ENCODE peak calls at places on chromosomes 6 and 20, in six cellular contexts. One of them, this sample, is unnamed.

GRCh38 chr6:56909115-56909907 is 45.6 kb upstream of the BEND6 start:
- DNase-seq in iPS DF 19.7: no peak
- DNase-seq in activated T-helper 2 cell treated with anti-CD3 and anti-CD28 coated beads, Interferon-gamma antibody, Interleukin-2, Interleukin-4, amounts not matched to agents 10 μg/mL and 5 μg/mL and 100 μg/mL, durations not matched to agents 14 hours and 24 hours and 36 hours: no peak
- DNase-seq in amniotic epithelial cell: peak; percentile 51
- DNase-seq in GM06990: no peak
- DNase-seq in GM13977: no peak
- DNase-seq in this sample: no peak

GRCh38 chr6:44237813-44238433 is 9.0 kb upstream of the HSP90AB1 start:
- DNase-seq in amniotic epithelial cell: peak; percentile 44
- DNase-seq in iPS DF 19.7: no peak
- DNase-seq in GM06990: peak; percentile 83
- DNase-seq in GM13977: peak; percentile 87
- DNase-seq in activated T-helper 2 cell treated with anti-CD3 and anti-CD28 coated beads, Interferon-gamma antibody, Interleukin-2, Interleukin-4, amounts not matched to agents 10 μg/mL and 5 μg/mL and 100 μg/mL, durations not matched to agents 14 hours and 24 hours and 36 hours: peak; percentile 78
- DNase-seq in this sample: peak; percentile 84

GRCh38 chr6:142566628-142567396 is 265.0 kb downstream of the ADGRG6 start:
- DNase-seq in iPS DF 19.7: peak; percentile 64
- DNase-seq in GM13977: peak; percentile 51
- DNase-seq in GM06990: peak; percentile 18
- DNase-seq in amniotic epithelial cell: peak; percentile 52
- DNase-seq in activated T-helper 2 cell treated with anti-CD3 and anti-CD28 coated beads, Interferon-gamma antibody, Interleukin-2, Interleukin-4, amounts not matched to agents 10 μg/mL and 5 μg/mL and 100 μg/mL, durations not matched to agents 14 hours and 24 hours and 36 hours: peak; percentile 14
- DNase-seq in this sample: peak; percentile 55

GRCh38 chr6:69487688-69488087 is 309.1 kb downstream of the LMBRD1 start:
- DNase-seq in GM13977: no peak
- DNase-seq in amniotic epithelial cell: no peak
- DNase-seq in iPS DF 19.7: no peak
- DNase-seq in GM06990: no peak
- DNase-seq in activated T-helper 2 cell treated with anti-CD3 and anti-CD28 coated beads, Interferon-gamma antibody, Interleukin-2, Interleukin-4, amounts not matched to agents 10 μg/mL and 5 μg/mL and 100 μg/mL, durations not matched to agents 14 hours and 24 hours and 36 hours: no peak
- DNase-seq in this sample: no peak

GRCh38 chr20:53940356-53940694 is 130.1 kb downstream of the BCAS1 start:
- DNase-seq in amniotic epithelial cell: no peak
- DNase-seq in GM13977: no peak
- DNase-seq in iPS DF 19.7: no peak
- DNase-seq in GM06990: no peak
- DNase-seq in activated T-helper 2 cell treated with anti-CD3 and anti-CD28 coated beads, Interferon-gamma antibody, Interleukin-2, Interleukin-4, amounts not matched to agents 10 μg/mL and 5 μg/mL and 100 μg/mL, durations not matched to agents 14 hours and 24 hours and 36 hours: no peak
- DNase-seq in this sample: no peak

GRCh38 chr20:63015665-63016361 is 9.0 kb upstream of the BHLHE23 start:
- DNase-seq in GM06990: no peak
- DNase-seq in amniotic epithelial cell: no peak
- DNase-seq in GM13977: no peak
- DNase-seq in activated T-helper 2 cell treated with anti-CD3 and anti-CD28 coated beads, Interferon-gamma antibody, Interleukin-2, Interleukin-4, amounts not matched to agents 10 μg/mL and 5 μg/mL and 100 μg/mL, durations not matched to agents 14 hours and 24 hours and 36 hours: no peak
- DNase-seq in iPS DF 19.7: no peak
- DNase-seq in this sample: no peak

GRCh38 chr6:163438298-163438939 is 23.9 kb downstream of the QKI start:
- DNase-seq in activated T-helper 2 cell treated with anti-CD3 and anti-CD28 coated beads, Interferon-gamma antibody, Interleukin-2, Interleukin-4, amounts not matched to agents 10 μg/mL and 5 μg/mL and 100 μg/mL, durations not matched to agents 14 hours and 24 hours and 36 hours: no peak
- DNase-seq in GM06990: no peak
- DNase-seq in GM13977: no peak
- DNase-seq in amniotic epithelial cell: no peak
- DNase-seq in iPS DF 19.7: no peak
- DNase-seq in this sample: no peak

GRCh38 chr6:6884193-6884627 is 223.6 kb upstream of the RREB1 start:
- DNase-seq in GM06990: no peak
- DNase-seq in activated T-helper 2 cell treated with anti-CD3 and anti-CD28 coated beads, Interferon-gamma antibody, Interleukin-2, Interleukin-4, amounts not matched to agents 10 μg/mL and 5 μg/mL and 100 μg/mL, durations not matched to agents 14 hours and 24 hours and 36 hours: no peak
- DNase-seq in GM13977: no peak
- DNase-seq in amniotic epithelial cell: peak; percentile 80
- DNase-seq in iPS DF 19.7: no peak
- DNase-seq in this sample: no peak

GRCh38 chr6:170224694-170225660 is 65.9 kb downstream of the DLL1 start:
- DNase-seq in amniotic epithelial cell: no peak
- DNase-seq in GM13977: no peak
- DNase-seq in GM06990: no peak
- DNase-seq in iPS DF 19.7: no peak
- DNase-seq in activated T-helper 2 cell treated with anti-CD3 and anti-CD28 coated beads, Interferon-gamma antibody, Interleukin-2, Interleukin-4, amounts not matched to agents 10 μg/mL and 5 μg/mL and 100 μg/mL, durations not matched to agents 14 hours and 24 hours and 36 hours: no peak
- DNase-seq in this sample: no peak

GRCh38 chr6:75449625-75450206 is 43.9 kb downstream of the FILIP1 start:
- DNase-seq in GM13977: no peak
- DNase-seq in activated T-helper 2 cell treated with anti-CD3 and anti-CD28 coated beads, Interferon-gamma antibody, Interleukin-2, Interleukin-4, amounts not matched to agents 10 μg/mL and 5 μg/mL and 100 μg/mL, durations not matched to agents 14 hours and 24 hours and 36 hours: no peak
- DNase-seq in amniotic epithelial cell: peak; percentile 67
- DNase-seq in GM06990: no peak
- DNase-seq in iPS DF 19.7: no peak
- DNase-seq in this sample: no peak

GRCh38 chr6:8108031-8108660 is 5.8 kb upstream of the EEF1E1 start:
- DNase-seq in GM06990: no peak
- DNase-seq in GM13977: no peak
- DNase-seq in amniotic epithelial cell: peak; percentile 91
- DNase-seq in iPS DF 19.7: no peak
- DNase-seq in activated T-helper 2 cell treated with anti-CD3 and anti-CD28 coated beads, Interferon-gamma antibody, Interleukin-2, Interleukin-4, amounts not matched to agents 10 μg/mL and 5 μg/mL and 100 μg/mL, durations not matched to agents 14 hours and 24 hours and 36 hours: no peak
- DNase-seq in this sample: no peak

GRCh38 chr6:7175463-7175862 is 67.7 kb downstream of the RREB1 start:
- DNase-seq in GM13977: no peak
- DNase-seq in GM06990: no peak
- DNase-seq in iPS DF 19.7: no peak
- DNase-seq in activated T-helper 2 cell treated with anti-CD3 and anti-CD28 coated beads, Interferon-gamma antibody, Interleukin-2, Interleukin-4, amounts not matched to agents 10 μg/mL and 5 μg/mL and 100 μg/mL, durations not matched to agents 14 hours and 24 hours and 36 hours: no peak
- DNase-seq in amniotic epithelial cell: peak; percentile 27
- DNase-seq in this sample: no peak

GRCh38 chr20:32960222-32960518 is 44.1 kb downstream of the SUN5 start:
- DNase-seq in GM13977: no peak
- DNase-seq in GM06990: no peak
- DNase-seq in amniotic epithelial cell: no peak
- DNase-seq in activated T-helper 2 cell treated with anti-CD3 and anti-CD28 coated beads, Interferon-gamma antibody, Interleukin-2, Interleukin-4, amounts not matched to agents 10 μg/mL and 5 μg/mL and 100 μg/mL, durations not matched to agents 14 hours and 24 hours and 36 hours: no peak
- DNase-seq in iPS DF 19.7: no peak
- DNase-seq in this sample: no peak

GRCh38 chr6:18141805-18142590 is 12.9 kb downstream of the TPMT start:
- DNase-seq in iPS DF 19.7: no peak
- DNase-seq in activated T-helper 2 cell treated with anti-CD3 and anti-CD28 coated beads, Interferon-gamma antibody, Interleukin-2, Interleukin-4, amounts not matched to agents 10 μg/mL and 5 μg/mL and 100 μg/mL, durations not matched to agents 14 hours and 24 hours and 36 hours: no peak
- DNase-seq in GM13977: no peak
- DNase-seq in GM06990: no peak
- DNase-seq in amniotic epithelial cell: no peak
- DNase-seq in this sample: no peak

GRCh38 chr6:90159452-90159851 is 137.2 kb downstream of the BACH2 start:
- DNase-seq in GM13977: no peak
- DNase-seq in activated T-helper 2 cell treated with anti-CD3 and anti-CD28 coated beads, Interferon-gamma antibody, Interleukin-2, Interleukin-4, amounts not matched to agents 10 μg/mL and 5 μg/mL and 100 μg/mL, durations not matched to agents 14 hours and 24 hours and 36 hours: no peak
- DNase-seq in amniotic epithelial cell: no peak
- DNase-seq in GM06990: no peak
- DNase-seq in iPS DF 19.7: no peak
- DNase-seq in this sample: no peak

GRCh38 chr6:23003671-23004598 is 434.6 kb downstream of the HDGFL1 start:
- DNase-seq in GM06990: no peak
- DNase-seq in activated T-helper 2 cell treated with anti-CD3 and anti-CD28 coated beads, Interferon-gamma antibody, Interleukin-2, Interleukin-4, amounts not matched to agents 10 μg/mL and 5 μg/mL and 100 μg/mL, durations not matched to agents 14 hours and 24 hours and 36 hours: no peak
- DNase-seq in iPS DF 19.7: no peak
- DNase-seq in amniotic epithelial cell: peak; percentile 98
- DNase-seq in GM13977: no peak
- DNase-seq in this sample: no peak

GRCh38 chr6:154239392-154239791 is 117.2 kb downstream of the IPCEF1 start:
- DNase-seq in GM06990: no peak
- DNase-seq in iPS DF 19.7: no peak
- DNase-seq in activated T-helper 2 cell treated with anti-CD3 and anti-CD28 coated beads, Interferon-gamma antibody, Interleukin-2, Interleukin-4, amounts not matched to agents 10 μg/mL and 5 μg/mL and 100 μg/mL, durations not matched to agents 14 hours and 24 hours and 36 hours: no peak
- DNase-seq in GM13977: no peak
- DNase-seq in amniotic epithelial cell: no peak
- DNase-seq in this sample: no peak

GRCh38 chr6:31203345-31203979 is 33.0 kb upstream of the POU5F1 start:
- DNase-seq in GM06990: peak; percentile 71
- DNase-seq in amniotic epithelial cell: peak; percentile 86
- DNase-seq in iPS DF 19.7: no peak
- DNase-seq in GM13977: no peak
- DNase-seq in activated T-helper 2 cell treated with anti-CD3 and anti-CD28 coated beads, Interferon-gamma antibody, Interleukin-2, Interleukin-4, amounts not matched to agents 10 μg/mL and 5 μg/mL and 100 μg/mL, durations not matched to agents 14 hours and 24 hours and 36 hours: peak; percentile 51
- DNase-seq in this sample: peak; percentile 76

GRCh38 chr6:169081264-169081663 is 172.4 kb downstream of the THBS2 start:
- DNase-seq in GM06990: no peak
- DNase-seq in amniotic epithelial cell: no peak
- DNase-seq in GM13977: no peak
- DNase-seq in iPS DF 19.7: no peak
- DNase-seq in activated T-helper 2 cell treated with anti-CD3 and anti-CD28 coated beads, Interferon-gamma antibody, Interleukin-2, Interleukin-4, amounts not matched to agents 10 μg/mL and 5 μg/mL and 100 μg/mL, durations not matched to agents 14 hours and 24 hours and 36 hours: no peak
- DNase-seq in this sample: no peak

GRCh38 chr6:135637701-135638100 is 140.2 kb upstream of the AHI1 start:
- DNase-seq in activated T-helper 2 cell treated with anti-CD3 and anti-CD28 coated beads, Interferon-gamma antibody, Interleukin-2, Interleukin-4, amounts not matched to agents 10 μg/mL and 5 μg/mL and 100 μg/mL, durations not matched to agents 14 hours and 24 hours and 36 hours: no peak
- DNase-seq in GM13977: no peak
- DNase-seq in GM06990: no peak
- DNase-seq in iPS DF 19.7: no peak
- DNase-seq in amniotic epithelial cell: no peak
- DNase-seq in this sample: no peak

GRCh38 chr6:15152720-15153119 is 93.1 kb upstream of the JARID2 start:
- DNase-seq in iPS DF 19.7: no peak
- DNase-seq in activated T-helper 2 cell treated with anti-CD3 and anti-CD28 coated beads, Interferon-gamma antibody, Interleukin-2, Interleukin-4, amounts not matched to agents 10 μg/mL and 5 μg/mL and 100 μg/mL, durations not matched to agents 14 hours and 24 hours and 36 hours: no peak
- DNase-seq in GM06990: no peak
- DNase-seq in GM13977: no peak
- DNase-seq in amniotic epithelial cell: no peak
- DNase-seq in this sample: no peak

GRCh38 chr6:116016846-116017545 is 43.7 kb downstream of the FRK start:
- DNase-seq in activated T-helper 2 cell treated with anti-CD3 and anti-CD28 coated beads, Interferon-gamma antibody, Interleukin-2, Interleukin-4, amounts not matched to agents 10 μg/mL and 5 μg/mL and 100 μg/mL, durations not matched to agents 14 hours and 24 hours and 36 hours: no peak
- DNase-seq in iPS DF 19.7: no peak
- DNase-seq in amniotic epithelial cell: no peak
- DNase-seq in GM13977: no peak
- DNase-seq in GM06990: no peak
- DNase-seq in this sample: no peak

GRCh38 chr20:24368253-24368652 is 101.2 kb upstream of the SYNDIG1 start:
- DNase-seq in GM13977: no peak
- DNase-seq in GM06990: no peak
- DNase-seq in amniotic epithelial cell: no peak
- DNase-seq in iPS DF 19.7: no peak
- DNase-seq in activated T-helper 2 cell treated with anti-CD3 and anti-CD28 coated beads, Interferon-gamma antibody, Interleukin-2, Interleukin-4, amounts not matched to agents 10 μg/mL and 5 μg/mL and 100 μg/mL, durations not matched to agents 14 hours and 24 hours and 36 hours: no peak
- DNase-seq in this sample: no peak

GRCh38 chr20:5974531-5974930 is 24.1 kb downstream of the MCM8 start:
- DNase-seq in GM13977: no peak
- DNase-seq in iPS DF 19.7: no peak
- DNase-seq in activated T-helper 2 cell treated with anti-CD3 and anti-CD28 coated beads, Interferon-gamma antibody, Interleukin-2, Interleukin-4, amounts not matched to agents 10 μg/mL and 5 μg/mL and 100 μg/mL, durations not matched to agents 14 hours and 24 hours and 36 hours: no peak
- DNase-seq in amniotic epithelial cell: peak; percentile 16
- DNase-seq in GM06990: no peak
- DNase-seq in this sample: no peak

GRCh38 chr6:41455818-41456217 is 90.4 kb upstream of the FOXP4 start:
- DNase-seq in amniotic epithelial cell: no peak
- DNase-seq in activated T-helper 2 cell treated with anti-CD3 and anti-CD28 coated beads, Interferon-gamma antibody, Interleukin-2, Interleukin-4, amounts not matched to agents 10 μg/mL and 5 μg/mL and 100 μg/mL, durations not matched to agents 14 hours and 24 hours and 36 hours: no peak
- DNase-seq in iPS DF 19.7: no peak
- DNase-seq in GM13977: no peak
- DNase-seq in GM06990: no peak
- DNase-seq in this sample: no peak

GRCh38 chr6:25713802-25714201 is 40.7 kb upstream of the SLC17A4 start:
- DNase-seq in GM06990: no peak
- DNase-seq in iPS DF 19.7: no peak
- DNase-seq in activated T-helper 2 cell treated with anti-CD3 and anti-CD28 coated beads, Interferon-gamma antibody, Interleukin-2, Interleukin-4, amounts not matched to agents 10 μg/mL and 5 μg/mL and 100 μg/mL, durations not matched to agents 14 hours and 24 hours and 36 hours: no peak
- DNase-seq in GM13977: no peak
- DNase-seq in amniotic epithelial cell: peak; percentile 5
- DNase-seq in this sample: no peak

GRCh38 chr6:167311286-167311685 is 13.6 kb upstream of the TTLL2 start:
- DNase-seq in GM13977: no peak
- DNase-seq in GM06990: no peak
- DNase-seq in activated T-helper 2 cell treated with anti-CD3 and anti-CD28 coated beads, Interferon-gamma antibody, Interleukin-2, Interleukin-4, amounts not matched to agents 10 μg/mL and 5 μg/mL and 100 μg/mL, durations not matched to agents 14 hours and 24 hours and 36 hours: no peak
- DNase-seq in amniotic epithelial cell: peak; percentile 2
- DNase-seq in iPS DF 19.7: no peak
- DNase-seq in this sample: no peak

GRCh38 chr6:166024252-166024651 is 143.4 kb downstream of the TBXT start:
- DNase-seq in amniotic epithelial cell: no peak
- DNase-seq in iPS DF 19.7: no peak
- DNase-seq in activated T-helper 2 cell treated with anti-CD3 and anti-CD28 coated beads, Interferon-gamma antibody, Interleukin-2, Interleukin-4, amounts not matched to agents 10 μg/mL and 5 μg/mL and 100 μg/mL, durations not matched to agents 14 hours and 24 hours and 36 hours: no peak
- DNase-seq in GM06990: no peak
- DNase-seq in GM13977: no peak
- DNase-seq in this sample: no peak

GRCh38 chr6:24879351-24879750 is 56.4 kb downstream of the RIPOR2 start:
- DNase-seq in GM06990: no peak
- DNase-seq in iPS DF 19.7: no peak
- DNase-seq in amniotic epithelial cell: no peak
- DNase-seq in activated T-helper 2 cell treated with anti-CD3 and anti-CD28 coated beads, Interferon-gamma antibody, Interleukin-2, Interleukin-4, amounts not matched to agents 10 μg/mL and 5 μg/mL and 100 μg/mL, durations not matched to agents 14 hours and 24 hours and 36 hours: no peak
- DNase-seq in GM13977: no peak
- DNase-seq in this sample: no peak

GRCh38 chr6:32906539-32906938 is 34.3 kb downstream of the HLA-DMB start:
- DNase-seq in GM13977: no peak
- DNase-seq in GM06990: no peak
- DNase-seq in iPS DF 19.7: no peak
- DNase-seq in amniotic epithelial cell: peak; percentile 44
- DNase-seq in activated T-helper 2 cell treated with anti-CD3 and anti-CD28 coated beads, Interferon-gamma antibody, Interleukin-2, Interleukin-4, amounts not matched to agents 10 μg/mL and 5 μg/mL and 100 μg/mL, durations not matched to agents 14 hours and 24 hours and 36 hours: no peak
- DNase-seq in this sample: no peak